ENCODE peak calls at places on chromosome 6, in nine cellular contexts. P is neural crest cell; L is AG09309; S is HCT116; A is heart right ventricle; N is brain microvascular endothelial cell; M is CD4-positive, alpha-beta T cell; C is prostate gland; I is lung. G is an unnamed sample.
A peak's percentile ranks its signal among the peaks of the same experiment; 100 is the strongest.

GRCh38 chr6:105227292-105227628 is 47.4 kb upstream of the POPDC3 start:
- DNase-seq in A (no peak), L (no peak), P (no peak), M (no peak), N (no peak), I (no peak), S (no peak), C (no peak), G (no peak)

GRCh38 chr6:3569817-3570216 is 113.0 kb upstream of the SLC22A23 start:
- DNase-seq in P (no peak), C (no peak), M (no peak), I (no peak), N (no peak), A (no peak), S (no peak), L (no peak), G (no peak)

GRCh38 chr6:115091461-115091860 is 748.6 kb upstream of the HS3ST5 start:
- DNase-seq in A (no peak), I (no peak), S (no peak), L (no peak), C (no peak), P (no peak), M (no peak), N (no peak), G (no peak)

GRCh38 chr6:68778356-68779020 is 143.4 kb downstream of the ADGRB3 start:
- DNase-seq in N (peak; percentile 38), P (peak; percentile 8), A (peak; percentile 39), S (no peak), I (no peak), M (no peak), C (no peak), L (no peak), G (no peak)

GRCh38 chr6:122553697-122554096 is 56.5 kb upstream of the PKIB start:
- DNase-seq in I (no peak), P (no peak), M (no peak), S (no peak), C (no peak), A (no peak), L (no peak), N (no peak), G (no peak)

GRCh38 chr6:25312034-25312620 is 33.0 kb downstream of the CARMIL1 start:
- DNase-seq in A (no peak), N (no peak), M (no peak), C (no peak), S (no peak), I (no peak), L (peak; percentile 79), P (no peak), G (no peak)

GRCh38 chr6:138526822-138527235 is 27.5 kb upstream of the NHSL1 start:
- DNase-seq in M (no peak), N (no peak), S (no peak), C (no peak), A (no peak), I (no peak), L (no peak), P (peak; percentile 19), G (no peak)

GRCh38 chr6:144581807-144582537 is 296.8 kb downstream of the UTRN start:
- DNase-seq in A (peak; percentile 8), S (peak; percentile 27), C (no peak), I (no peak), P (no peak), N (peak; percentile 38), M (no peak), L (no peak), G (peak; percentile 5)

GRCh38 chr6:109465772-109466171 is 10.2 kb upstream of the MICAL1 start:
- DNase-seq in A (no peak), M (no peak), N (no peak), I (peak; percentile 78), P (no peak), C (no peak), S (no peak), L (no peak), G (no peak)

GRCh38 chr6:138682722-138683521 is 90.6 kb upstream of the CCDC28A start:
- DNase-seq in I (no peak), C (no peak), L (peak; percentile 46), A (peak; percentile 15), M (no peak), P (no peak), N (peak; percentile 90), S (no peak), G (no peak)

GRCh38 chr6:18101271-18101670 is 21.2 kb downstream of the NHLRC1 start:
- DNase-seq in P (no peak), A (no peak), M (no peak), N (peak; percentile 37), S (no peak), L (peak; percentile 8), C (no peak), I (no peak), G (no peak)

GRCh38 chr6:43800746-43801488 is 30.9 kb downstream of the VEGFA start:
- DNase-seq in L (no peak), A (no peak), S (no peak), M (no peak), P (no peak), I (no peak), N (no peak), C (no peak), G (no peak)
- TF ChIP-seq CTCF in L (peak; percentile 12), A (no peak), S (no peak), M (no peak), P (no peak), I (no peak), N (peak; percentile 50), C (no peak), G (no peak)

GRCh38 chr6:30100154-30100553 is 12.7 kb downstream of the TRIM31 start:
- DNase-seq in C (no peak), M (no peak), I (no peak), P (no peak), L (no peak), A (no peak), S (no peak), N (no peak), G (no peak)

GRCh38 chr6:30101423-30101938 is 11.4 kb downstream of the TRIM31 start:
- DNase-seq in S (no peak), N (no peak), I (no peak), L (no peak), P (no peak), C (peak; percentile 7), A (no peak), M (no peak), G (peak; percentile 64)

GRCh38 chr6:30102701-30103629 is 9.9 kb downstream of the TRIM31 start:
- DNase-seq in L (peak; percentile 50), C (peak; percentile 90), M (peak; percentile 79), N (peak; percentile 85), I (peak; percentile 86), A (peak; percentile 89), P (peak; percentile 78), S (peak; percentile 74), G (peak; percentile 91)

GRCh38 chr6:30101939-30102700 is 10.8 kb downstream of the TRIM31 start:
- DNase-seq in N (peak; percentile 67), A (peak; percentile 91), L (peak; percentile 38), M (peak; percentile 64), I (peak; percentile 88), S (peak; percentile 74), P (peak; percentile 77), C (peak; percentile 92), G (peak; percentile 86)

GRCh38 chr6:30100585-30101422 is 12.1 kb downstream of the TRIM31 start:
- DNase-seq in A (peak; percentile 37), S (no peak), C (peak; percentile 54), L (no peak), I (peak; percentile 38), N (no peak), P (no peak), M (no peak), G (no peak)
- TF ChIP-seq CTCF in A (no peak), S (no peak), C (peak; percentile 28), L (no peak), I (no peak), N (no peak), P (no peak), M (no peak), G (no peak)

DNA sequence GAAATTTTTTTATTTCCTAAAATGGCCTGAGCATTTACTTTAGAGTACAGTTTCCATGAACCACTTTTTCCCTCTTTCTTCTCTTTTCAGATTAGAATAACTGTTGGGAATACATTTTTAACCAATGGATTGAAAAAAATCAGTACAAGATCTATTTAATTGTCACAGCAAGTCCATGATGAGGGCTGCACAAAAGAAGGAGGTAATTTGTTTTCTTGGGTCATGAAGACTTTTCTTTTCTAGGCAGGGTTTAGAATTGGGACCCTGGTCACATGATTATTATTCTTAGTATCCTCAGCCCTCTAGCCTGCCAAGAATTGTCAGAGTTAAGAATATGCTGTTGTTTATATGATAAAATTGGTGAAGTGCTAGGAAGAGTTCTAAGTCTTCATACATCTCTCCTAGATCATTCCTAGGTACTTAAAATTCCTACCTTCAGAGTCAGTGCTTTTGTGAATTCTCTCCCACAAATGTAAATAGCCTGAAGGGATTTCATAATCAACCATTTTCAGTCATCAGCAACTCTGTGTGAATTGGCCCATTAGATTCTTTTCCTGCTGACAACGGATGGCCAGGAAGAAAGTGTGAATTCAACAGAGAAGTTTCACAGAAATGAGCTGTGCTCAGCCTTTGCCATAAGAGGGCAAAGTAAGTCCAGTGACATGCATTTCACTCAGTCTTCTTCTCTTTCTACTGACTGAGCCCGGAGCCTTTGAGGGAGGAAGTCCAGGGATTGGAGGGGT is 32.4 kb upstream of the TPBG start:
- DNase-seq in N (no peak), I (no peak), S (no peak), L (peak; percentile 74), P (no peak), M (no peak), C (no peak), A (no peak), G (no peak)
- TF ChIP-seq CTCF in N (peak; percentile 51), I (no peak), S (peak; percentile 13), L (peak; percentile 50), P (no peak), M (no peak), C (no peak), A (no peak), G (peak; percentile 34)

DNA sequence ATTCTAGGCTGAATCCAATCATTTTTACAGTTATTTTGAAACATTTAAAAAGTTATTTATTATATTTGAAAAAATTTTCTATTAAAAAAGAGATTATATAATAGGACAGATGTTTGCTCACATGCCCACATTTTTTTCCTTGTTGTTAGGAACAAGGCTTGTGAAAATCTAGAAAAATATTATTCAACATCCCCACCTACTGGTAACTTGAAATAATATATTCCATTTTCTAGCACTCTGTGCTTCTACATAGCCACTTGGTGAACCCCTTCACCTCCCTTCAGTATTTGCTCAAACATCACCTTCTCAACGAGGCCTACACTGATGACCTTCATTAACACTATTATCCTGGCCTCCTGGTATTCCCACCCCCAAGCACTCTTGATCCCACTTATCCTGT is 18.4 kb upstream of the GPRC6A start:
- DNase-seq in L (peak; percentile 8), C (no peak), A (no peak), P (no peak), N (no peak), M (no peak), S (peak; percentile 35), I (no peak), G (peak; percentile 17)
- TF ChIP-seq CTCF in L (peak; percentile 17), C (peak; percentile 24), A (peak; percentile 6), P (peak; percentile 63), N (peak; percentile 7), M (no peak), S (peak; percentile 51), I (no peak), G (peak; percentile 34)

GRCh38 chr6:33384581-33385020 is 7.0 kb upstream of the KIFC1 start:
- DNase-seq in I (no peak), S (peak; percentile 72), A (no peak), C (no peak), N (peak; percentile 38), L (peak; percentile 70), P (no peak), M (no peak), G (no peak)
- TF ChIP-seq CTCF in I (no peak), S (peak; percentile 71), A (no peak), C (no peak), N (peak; percentile 61), L (peak; percentile 59), P (peak; percentile 46), M (no peak), G (no peak)